ENCODE peak calls at places on chromosomes 13 and 19, in ten cellular contexts. One of them, this sample, is unnamed.

GRCh38 chr19:37654525-37654832 is 786 bp downstream of the ZFP30 start:
- DNase-seq in stomach: no peak
- DNase-seq in spleen: no peak
- DNase-seq in GM12878: no peak
- DNase-seq in SK-N-SH: no peak
- DNase-seq in K562: no peak
- DNase-seq in upper lobe of left lung: no peak
- DNase-seq in GM23338: peak
- DNase-seq in HL-60: peak
- DNase-seq in HCT116: no peak
- DNase-seq in this sample: no peak

GRCh38 chr13:80224468-80224867 is 116.5 kb downstream of the SPRY2 start:
- DNase-seq in GM12878: no peak
- DNase-seq in upper lobe of left lung: no peak
- DNase-seq in K562: no peak
- DNase-seq in stomach: no peak
- DNase-seq in SK-N-SH: no peak
- DNase-seq in GM23338: no peak
- DNase-seq in spleen: no peak
- DNase-seq in HCT116: no peak
- DNase-seq in HL-60: no peak
- DNase-seq in this sample: no peak

GRCh38 chr19:50419580-50420035 is 870 bp downstream of the SPIB start:
- DNase-seq in HL-60: no peak
- DNase-seq in GM23338: peak
- DNase-seq in SK-N-SH: no peak
- DNase-seq in upper lobe of left lung: peak
- DNase-seq in HCT116: no peak
- DNase-seq in stomach: no peak
- DNase-seq in GM12878: no peak
- DNase-seq in K562: no peak
- DNase-seq in spleen: no peak
- DNase-seq in this sample: no peak

GRCh38 chr19:6806488-6806887 is 34.0 kb downstream of the VAV1 start:
- DNase-seq in GM12878: no peak
- DNase-seq in HL-60: no peak
- DNase-seq in stomach: no peak
- DNase-seq in spleen: no peak
- DNase-seq in HCT116: peak
- DNase-seq in GM23338: peak
- DNase-seq in K562: peak
- DNase-seq in upper lobe of left lung: no peak
- DNase-seq in SK-N-SH: no peak
- DNase-seq in this sample: no peak

GRCh38 chr13:41916173-41916954 is 44.5 kb downstream of the VWA8 start:
- DNase-seq in HL-60: no peak
- DNase-seq in GM12878: peak
- DNase-seq in GM23338: no peak
- DNase-seq in upper lobe of left lung: no peak
- DNase-seq in SK-N-SH: no peak
- DNase-seq in spleen: no peak
- DNase-seq in K562: peak
- DNase-seq in stomach: no peak
- DNase-seq in HCT116: no peak
- DNase-seq in this sample: no peak

GRCh38 chr13:43268632-43269031 is 245.2 kb downstream of the DNAJC15 start:
- DNase-seq in upper lobe of left lung: no peak
- DNase-seq in HCT116: no peak
- DNase-seq in GM12878: no peak
- DNase-seq in spleen: no peak
- DNase-seq in GM23338: no peak
- DNase-seq in stomach: no peak
- DNase-seq in SK-N-SH: no peak
- DNase-seq in HL-60: no peak
- DNase-seq in K562: no peak
- DNase-seq in this sample: no peak

GRCh38 chr13:23709521-23709920 is 139.3 kb downstream of the TNFRSF19 start:
- DNase-seq in GM12878: no peak
- DNase-seq in upper lobe of left lung: no peak
- DNase-seq in HCT116: no peak
- DNase-seq in SK-N-SH: no peak
- DNase-seq in GM23338: no peak
- DNase-seq in HL-60: no peak
- DNase-seq in stomach: no peak
- DNase-seq in spleen: no peak
- DNase-seq in K562: no peak
- DNase-seq in this sample: no peak

GRCh38 chr19:13160557-13160956 is 10.3 kb downstream of the IER2 start:
- DNase-seq in HL-60: no peak
- DNase-seq in K562: no peak
- DNase-seq in upper lobe of left lung: no peak
- DNase-seq in HCT116: no peak
- DNase-seq in GM12878: no peak
- DNase-seq in GM23338: no peak
- DNase-seq in stomach: no peak
- DNase-seq in spleen: no peak
- DNase-seq in SK-N-SH: no peak
- DNase-seq in this sample: no peak

GRCh38 chr19:1854542-1855039 is 6.3 kb upstream of the REXO1 start:
- DNase-seq in GM12878: no peak
- DNase-seq in HL-60: peak
- DNase-seq in upper lobe of left lung: peak
- DNase-seq in spleen: peak
- DNase-seq in K562: peak
- DNase-seq in SK-N-SH: no peak
- DNase-seq in stomach: no peak
- DNase-seq in GM23338: peak
- DNase-seq in HCT116: no peak
- DNase-seq in this sample: peak

GRCh38 chr19:1852729-1853128 is 4.4 kb upstream of the REXO1 start:
- DNase-seq in SK-N-SH: no peak
- DNase-seq in K562: no peak
- DNase-seq in HCT116: no peak
- DNase-seq in GM23338: no peak
- DNase-seq in upper lobe of left lung: no peak
- DNase-seq in HL-60: no peak
- DNase-seq in GM12878: no peak
- DNase-seq in stomach: no peak
- DNase-seq in spleen: peak
- DNase-seq in this sample: no peak

GRCh38 chr19:1852294-1852646 is 4.0 kb upstream of the REXO1 start:
- DNase-seq in GM23338: no peak
- DNase-seq in HL-60: no peak
- DNase-seq in upper lobe of left lung: peak
- DNase-seq in SK-N-SH: no peak
- DNase-seq in HCT116: no peak
- DNase-seq in stomach: no peak
- DNase-seq in spleen: no peak
- DNase-seq in GM12878: no peak
- DNase-seq in K562: no peak
- DNase-seq in this sample: no peak

GRCh38 chr19:1854032-1854541 is 5.8 kb upstream of the REXO1 start:
- DNase-seq in GM12878: no peak
- DNase-seq in SK-N-SH: no peak
- DNase-seq in upper lobe of left lung: no peak
- DNase-seq in stomach: no peak
- DNase-seq in spleen: peak
- DNase-seq in HCT116: no peak
- DNase-seq in GM23338: no peak
- DNase-seq in K562: no peak
- DNase-seq in HL-60: no peak
- DNase-seq in this sample: no peak

DNA sequence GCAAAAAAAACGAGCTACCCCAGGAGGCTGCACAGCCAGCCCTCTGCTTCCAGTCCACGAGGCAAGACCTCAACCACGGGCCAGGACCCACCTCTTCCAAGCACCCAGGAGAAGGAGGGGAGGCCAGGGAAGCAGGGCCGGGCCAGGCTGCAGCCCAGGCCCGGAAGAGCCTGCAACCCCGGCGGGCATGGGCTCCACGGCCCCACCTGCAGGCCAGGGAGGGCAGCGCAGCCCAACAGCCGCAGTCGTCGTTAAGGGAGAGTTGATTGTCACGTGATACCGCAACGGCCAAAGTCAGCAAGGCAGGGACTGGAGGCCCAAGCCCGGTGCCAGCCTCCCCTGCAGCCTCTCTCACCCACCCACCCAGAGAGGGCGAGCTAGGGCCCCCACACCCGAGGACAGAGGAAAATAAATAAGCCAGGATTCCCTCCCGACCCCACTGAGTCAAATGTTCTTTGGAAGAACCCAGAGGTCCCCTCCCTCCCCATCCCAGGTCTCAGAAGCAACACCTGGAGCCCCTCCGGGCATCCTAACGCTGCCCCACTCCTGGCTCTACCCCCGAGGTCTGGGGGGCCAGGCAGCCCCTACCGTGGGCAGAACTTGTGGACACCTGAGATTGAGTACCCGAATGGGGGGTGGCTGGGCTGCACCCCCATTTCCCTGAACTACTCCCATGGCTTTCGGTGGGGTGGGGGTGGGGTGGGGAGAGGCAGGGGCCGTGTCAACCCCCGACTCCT is 5.2 kb upstream of the REXO1 start:
- DNase-seq in K562: peak
- DNase-seq in GM12878: peak
- DNase-seq in stomach: peak
- DNase-seq in GM23338: peak
- DNase-seq in HL-60: peak
- DNase-seq in spleen: peak
- DNase-seq in SK-N-SH: peak
- DNase-seq in upper lobe of left lung: peak
- DNase-seq in HCT116: peak
- DNase-seq in this sample: peak
- TF ChIP-seq CTCF in K562: peak
- TF ChIP-seq CTCF in GM12878: peak
- TF ChIP-seq CTCF in stomach: no peak
- TF ChIP-seq CTCF in GM23338: peak
- TF ChIP-seq CTCF in HL-60: peak
- TF ChIP-seq CTCF in spleen: peak
- TF ChIP-seq CTCF in SK-N-SH: peak
- TF ChIP-seq CTCF in upper lobe of left lung: peak
- TF ChIP-seq CTCF in HCT116: peak
- TF ChIP-seq CTCF in this sample: peak

GRCh38 chr19:11091343-11092153 is 2.3 kb downstream of the LDLR start:
- DNase-seq in spleen: no peak
- DNase-seq in GM23338: peak
- DNase-seq in upper lobe of left lung: no peak
- DNase-seq in SK-N-SH: no peak
- DNase-seq in GM12878: no peak
- DNase-seq in HCT116: peak
- DNase-seq in K562: no peak
- DNase-seq in HL-60: peak
- DNase-seq in stomach: peak
- DNase-seq in this sample: peak

GRCh38 chr19:11087870-11088507 is 1.3 kb upstream of the LDLR start:
- DNase-seq in K562: no peak
- DNase-seq in HL-60: no peak
- DNase-seq in upper lobe of left lung: no peak
- DNase-seq in stomach: no peak
- DNase-seq in GM12878: no peak
- DNase-seq in SK-N-SH: no peak
- DNase-seq in spleen: no peak
- DNase-seq in GM23338: no peak
- DNase-seq in HCT116: no peak
- DNase-seq in this sample: no peak

GRCh38 chr19:11089254-11090013 is at the start of gene LDLR:
- DNase-seq in SK-N-SH: peak
- DNase-seq in stomach: peak
- DNase-seq in K562: peak
- DNase-seq in GM23338: peak
- DNase-seq in HL-60: peak
- DNase-seq in HCT116: peak
- DNase-seq in GM12878: peak
- DNase-seq in upper lobe of left lung: peak
- DNase-seq in spleen: peak
- DNase-seq in this sample: peak

GRCh38 chr19:11090264-11091032 is 1.2 kb downstream of the LDLR start:
- DNase-seq in SK-N-SH: peak
- DNase-seq in K562: peak
- DNase-seq in GM12878: peak
- DNase-seq in HL-60: peak
- DNase-seq in spleen: peak
- DNase-seq in GM23338: peak
- DNase-seq in upper lobe of left lung: peak
- DNase-seq in stomach: peak
- DNase-seq in HCT116: peak
- DNase-seq in this sample: peak

GRCh38 chr19:11088508-11089253 is 582 bp upstream of the LDLR start:
- DNase-seq in SK-N-SH: no peak
- DNase-seq in upper lobe of left lung: no peak
- DNase-seq in GM12878: no peak
- DNase-seq in spleen: no peak
- DNase-seq in HCT116: no peak
- DNase-seq in HL-60: no peak
- DNase-seq in stomach: no peak
- DNase-seq in K562: no peak
- DNase-seq in GM23338: no peak
- DNase-seq in this sample: no peak
- TF ChIP-seq POLR2AphosphoS5 in SK-N-SH: no peak
- TF ChIP-seq POLR2AphosphoS5 in upper lobe of left lung: no peak
- TF ChIP-seq POLR2AphosphoS5 in GM12878: no peak
- TF ChIP-seq POLR2AphosphoS5 in spleen: no peak
- TF ChIP-seq POLR2AphosphoS5 in HCT116: no peak
- TF ChIP-seq POLR2AphosphoS5 in HL-60: no peak
- TF ChIP-seq POLR2AphosphoS5 in stomach: no peak
- TF ChIP-seq POLR2AphosphoS5 in K562: no peak
- TF ChIP-seq POLR2AphosphoS5 in GM23338: no peak
- TF ChIP-seq POLR2AphosphoS5 in this sample: no peak

DNA sequence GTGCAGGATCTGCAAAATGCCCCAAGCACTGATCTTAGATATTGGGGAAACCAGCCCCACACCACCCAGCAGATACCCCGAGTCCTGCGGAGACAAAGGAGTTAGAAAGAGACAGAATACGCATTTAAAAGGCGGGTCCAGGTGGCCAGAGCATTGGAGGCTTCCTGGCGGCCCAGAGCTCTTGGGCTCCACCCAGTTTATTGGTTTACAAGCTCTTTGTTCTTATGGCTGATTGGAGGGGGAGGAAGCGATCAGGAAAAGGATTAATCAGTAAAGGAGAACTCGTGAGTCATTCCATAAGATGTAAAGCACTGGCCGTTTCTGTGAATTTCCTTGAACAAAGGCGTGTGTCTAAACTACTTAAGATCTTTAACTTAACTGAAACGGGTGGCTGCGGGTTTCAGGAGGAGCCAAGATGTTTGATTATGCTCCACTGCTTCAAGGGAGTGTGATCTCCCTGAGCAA is 926 bp downstream of the ZNF587 start:
- DNase-seq in GM12878: no peak
- DNase-seq in SK-N-SH: peak
- DNase-seq in HL-60: no peak
- DNase-seq in spleen: no peak
- DNase-seq in HCT116: no peak
- DNase-seq in GM23338: peak
- DNase-seq in K562: peak
- DNase-seq in upper lobe of left lung: no peak
- DNase-seq in stomach: peak
- DNase-seq in this sample: peak
- TF ChIP-seq CTCF in GM12878: no peak
- TF ChIP-seq CTCF in SK-N-SH: no peak
- TF ChIP-seq CTCF in HL-60: no peak
- TF ChIP-seq CTCF in spleen: no peak
- TF ChIP-seq CTCF in HCT116: no peak
- TF ChIP-seq CTCF in GM23338: no peak
- TF ChIP-seq CTCF in K562: no peak
- TF ChIP-seq CTCF in upper lobe of left lung: no peak
- TF ChIP-seq CTCF in stomach: no peak
- TF ChIP-seq CTCF in this sample: no peak

DNA sequence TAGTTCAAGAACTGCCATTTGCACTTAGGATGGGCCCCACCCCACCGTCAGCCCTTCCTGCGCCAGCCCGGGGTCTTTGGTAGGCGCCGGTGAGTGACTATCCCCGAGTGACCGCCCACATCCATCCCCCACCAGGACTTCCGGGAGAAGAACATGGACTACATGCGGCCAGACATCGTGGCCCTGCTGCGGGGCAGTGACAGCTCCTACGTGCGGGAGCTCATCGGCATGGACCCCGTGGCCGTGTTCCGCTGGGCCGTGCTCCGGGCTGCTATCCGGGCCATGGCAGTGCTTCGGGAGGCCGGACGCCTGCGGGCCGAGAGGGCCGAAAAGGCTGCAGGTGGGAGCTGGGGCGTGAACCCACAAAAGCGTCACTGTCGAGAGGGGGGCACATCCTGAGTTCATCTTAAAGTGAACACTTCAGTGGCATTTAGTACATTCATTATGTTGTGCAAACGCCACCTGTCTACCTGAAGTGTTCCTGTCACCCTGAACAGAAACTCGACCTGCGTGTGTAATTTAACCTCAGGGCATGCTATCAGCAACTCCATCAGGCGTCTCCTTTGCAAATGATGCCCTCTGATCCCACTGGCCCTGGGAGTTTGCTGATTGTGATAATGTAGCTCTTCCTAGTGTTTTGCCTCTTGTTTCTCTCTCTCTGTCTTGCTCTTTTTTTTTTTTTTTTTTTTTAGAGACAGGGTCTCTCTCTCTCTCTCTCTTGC is 42.4 kb upstream of the USE1 start:
- DNase-seq in K562: no peak
- DNase-seq in GM23338: no peak
- DNase-seq in upper lobe of left lung: peak
- DNase-seq in SK-N-SH: no peak
- DNase-seq in GM12878: no peak
- DNase-seq in HL-60: no peak
- DNase-seq in stomach: no peak
- DNase-seq in spleen: no peak
- DNase-seq in HCT116: no peak
- DNase-seq in this sample: no peak
- TF ChIP-seq POLR2AphosphoS5 in K562: no peak
- TF ChIP-seq POLR2AphosphoS5 in GM23338: no peak
- TF ChIP-seq POLR2AphosphoS5 in upper lobe of left lung: no peak
- TF ChIP-seq POLR2AphosphoS5 in SK-N-SH: no peak
- TF ChIP-seq POLR2AphosphoS5 in GM12878: no peak
- TF ChIP-seq POLR2AphosphoS5 in HL-60: no peak
- TF ChIP-seq POLR2AphosphoS5 in stomach: no peak
- TF ChIP-seq POLR2AphosphoS5 in spleen: no peak
- TF ChIP-seq POLR2AphosphoS5 in HCT116: no peak
- TF ChIP-seq POLR2AphosphoS5 in this sample: no peak